ENCODE peak calls at places on chromosomes 5 and 9, in ten cellular contexts. D is GM20000; C is left lung; P is left kidney; A is glomerular endothelial cell; B is GM13976; Q is stimulated activated CD8-positive, alpha-beta memory T cell treated with anti-CD3 and anti-CD28 coated beads, Interleukin-4, amount 100 ng/mL, for 24 hours; T is amygdala; V is tibial artery; J is iPS-NIHi11. Y is an unnamed sample.
A peak's percentile ranks its signal among the peaks of the same experiment; 100 is the strongest.

GRCh38 chr9:97615439-97616072 is 17.6 kb downstream of the TSTD2 start:
- DNase-seq in Q (no peak), B (peak; percentile 64), D (peak; percentile 59), P (peak; percentile 75), J (peak; percentile 71), A (peak; percentile 52), V (no peak), T (peak; percentile 27), C (no peak), Y (peak; percentile 52)

GRCh38 chr5:17359451-17359965 is 138.5 kb upstream of the TAF11L2 start:
- DNase-seq in Q (no peak), P (no peak), D (no peak), V (no peak), J (no peak), C (peak; percentile 36), B (no peak), A (no peak), T (no peak), Y (no peak)

GRCh38 chr9:82996931-82997330 is 66.0 kb downstream of the RASEF start:
- DNase-seq in A (no peak), C (no peak), Q (no peak), B (no peak), J (no peak), V (no peak), D (no peak), T (no peak), P (no peak), Y (no peak)

GRCh38 chr9:117403848-117404247 is 11.0 kb downstream of the ASTN2 start:
- DNase-seq in T (no peak), V (no peak), Q (no peak), C (no peak), P (no peak), J (no peak), B (no peak), A (no peak), D (no peak), Y (no peak)

GRCh38 chr5:132466453-132467291 is 23.9 kb downstream of the IRF1 start:
- DNase-seq in C (peak; percentile 73), D (peak; percentile 63), A (peak; percentile 18), T (no peak), J (no peak), V (no peak), B (peak; percentile 81), Q (peak; percentile 47), P (peak; percentile 31), Y (no peak)

GRCh38 chr5:31186672-31187267 is 6.7 kb upstream of the CDH6 start:
- DNase-seq in B (peak; percentile 36), A (no peak), D (no peak), T (no peak), V (no peak), Q (no peak), C (no peak), J (peak; percentile 46), P (peak; percentile 78), Y (no peak)

GRCh38 chr9:93996863-93997262 is 41.7 kb upstream of the BARX1 start:
- DNase-seq in T (no peak), V (no peak), B (no peak), C (no peak), P (peak; percentile 36), Q (no peak), J (no peak), A (no peak), D (no peak), Y (no peak)

GRCh38 chr9:81032030-81032572 is 657.2 kb downstream of the TLE1 start:
- DNase-seq in A (no peak), C (no peak), J (no peak), B (no peak), Q (no peak), V (peak; percentile 61), D (no peak), P (no peak), T (no peak), Y (no peak)

GRCh38 chr5:151221574-151221973 is 2.3 kb downstream of the CCDC69 start:
- DNase-seq in A (no peak), Q (no peak), T (no peak), C (no peak), D (no peak), V (no peak), P (no peak), B (no peak), J (no peak), Y (no peak)

GRCh38 chr9:130327070-130327780 is 61.7 kb downstream of the HMCN2 start:
- DNase-seq in C (no peak), V (no peak), Q (no peak), J (peak; percentile 84), B (no peak), D (no peak), T (no peak), A (no peak), P (no peak), Y (peak; percentile 87)

GRCh38 chr5:116652196-116652729 is 77.6 kb upstream of the SEMA6A start:
- DNase-seq in Q (no peak), D (peak; percentile 17), C (no peak), V (no peak), P (peak; percentile 59), A (no peak), T (peak; percentile 87), J (peak; percentile 20), B (peak; percentile 44), Y (peak; percentile 36)

GRCh38 chr9:112241491-112241890 is 66.4 kb upstream of the SUSD1 start:
- DNase-seq in T (no peak), C (no peak), B (no peak), P (no peak), A (no peak), V (no peak), D (no peak), Q (no peak), J (no peak), Y (no peak)

GRCh38 chr9:22215492-22215891 is 206.4 kb upstream of the CDKN2B start:
- DNase-seq in D (no peak), A (no peak), Q (no peak), C (no peak), J (no peak), P (no peak), V (no peak), B (no peak), T (no peak), Y (no peak)

GRCh38 chr9:90142580-90142979 is 500.0 kb downstream of the DIRAS2 start:
- DNase-seq in D (peak; percentile 25), T (no peak), J (peak; percentile 17), P (peak; percentile 75), V (no peak), C (no peak), Q (peak; percentile 23), B (peak; percentile 36), A (no peak), Y (peak; percentile 10)

GRCh38 chr5:112109331-112109993 is 309.6 kb downstream of the EPB41L4A start:
- DNase-seq in T (no peak), B (no peak), A (no peak), V (no peak), J (peak; percentile 52), D (no peak), P (peak; percentile 3), C (peak; percentile 70), Q (no peak), Y (no peak)

GRCh38 chr9:100440071-100440470 is 13.1 kb downstream of the MSANTD3 start:
- DNase-seq in D (no peak), A (no peak), V (no peak), P (peak; percentile 37), T (no peak), B (no peak), J (no peak), Q (no peak), C (no peak), Y (no peak)

GRCh38 chr5:38379360-38379827 is 121.0 kb downstream of the EGFLAM start:
- DNase-seq in B (no peak), V (no peak), P (peak; percentile 80), D (no peak), J (peak; percentile 41), C (no peak), Q (no peak), T (no peak), A (no peak), Y (no peak)

GRCh38 chr5:149938791-149939358 is 5.7 kb downstream of the PDE6A start:
- DNase-seq in D (no peak), T (no peak), P (no peak), A (no peak), Q (no peak), V (peak; percentile 73), J (no peak), B (no peak), C (no peak), Y (no peak)

GRCh38 chr5:157603333-157604190 is 28.0 kb upstream of the ADAM19 start:
- DNase-seq in B (no peak), D (no peak), V (no peak), Q (peak; percentile 23), T (no peak), J (no peak), P (no peak), C (no peak), A (peak; percentile 36), Y (no peak)

GRCh38 chr9:18821794-18822193 is 211.2 kb downstream of the SAXO1 start:
- DNase-seq in J (peak; percentile 33), D (no peak), Q (no peak), P (peak; percentile 73), A (no peak), V (no peak), C (no peak), B (no peak), T (no peak), Y (no peak)

GRCh38 chr5:58871648-58872242 is 288.9 kb downstream of the RAB3C start:
- DNase-seq in Q (no peak), P (peak; percentile 63), B (no peak), V (no peak), T (no peak), C (no peak), A (no peak), J (peak; percentile 39), D (no peak), Y (no peak)

GRCh38 chr5:10116594-10116993 is 133.1 kb downstream of the ATPSCKMT start:
- DNase-seq in P (no peak), V (no peak), J (no peak), C (no peak), Q (no peak), T (no peak), A (no peak), B (no peak), D (no peak), Y (no peak)

GRCh38 chr5:79547429-79547822 is 33.5 kb upstream of the HOMER1 start:
- DNase-seq in Q (no peak), C (no peak), J (no peak), T (no peak), P (peak; percentile 37), A (no peak), V (no peak), D (no peak), B (no peak), Y (no peak)

GRCh38 chr9:3401556-3401955 is 124.2 kb downstream of the RFX3 start:
- DNase-seq in B (no peak), J (no peak), C (no peak), T (no peak), V (no peak), D (no peak), P (no peak), A (no peak), Q (no peak), Y (no peak)

GRCh38 chr9:16100596-16101091 is 547.8 kb downstream of the CCDC171 start:
- DNase-seq in C (peak; percentile 64), B (no peak), D (no peak), V (peak; percentile 89), T (peak; percentile 49), J (peak; percentile 38), A (no peak), Q (no peak), P (peak; percentile 70), Y (no peak)

GRCh38 chr9:136484153-136485048 is 1.6 kb upstream of the SEC16A start:
- DNase-seq in B (no peak), T (no peak), V (peak; percentile 77), D (no peak), A (no peak), C (peak; percentile 60), Q (no peak), P (no peak), J (no peak), Y (peak; percentile 57)

GRCh38 chr9:94801685-94802084 is 75.2 kb downstream of the AOPEP start:
- DNase-seq in B (no peak), D (no peak), A (no peak), J (no peak), V (no peak), Q (no peak), C (no peak), T (no peak), P (no peak), Y (no peak)

GRCh38 chr5:63055421-63055820 is 476.8 kb downstream of the LRRC70 start:
- DNase-seq in D (no peak), C (no peak), A (no peak), V (no peak), B (no peak), Q (no peak), J (peak; percentile 18), P (peak; percentile 5), T (no peak), Y (no peak)

Y was measured in HuH-7.